ENCODE peak calls at places on chromosomes 4 and X, in nine cellular contexts. F is transverse colon, X is BE2C, Y is adrenal gland, S is body of pancreas, U is osteoblast, J is hepatocyte, V is psoas muscle, O is GM23248. I is an unnamed sample.

GRCh38 chr4:100095729-100096595 is 94.3 kb downstream of the DDIT4L start:
- DNase-seq in U (peak; percentile 60), Y (peak; percentile 84), X (peak; percentile 73), S (peak; percentile 69), J (peak; percentile 84), O (peak; percentile 91), V (peak; percentile 78), F (peak; percentile 33), I (no peak)

GRCh38 chr4:8616831-8617230 is 24.3 kb downstream of the CPZ start:
- DNase-seq in J (no peak), O (no peak), V (peak; percentile 22), S (no peak), F (no peak), Y (no peak), U (no peak), X (no peak), I (no peak)

GRCh38 chr4:100728861-100729260 is 211.0 kb upstream of the EMCN start:
- DNase-seq in Y (no peak), F (no peak), X (no peak), J (no peak), S (no peak), V (no peak), O (no peak), U (no peak), I (no peak)

GRCh38 chr4:47704693-47705325 is 133.1 kb downstream of the CORIN start:
- DNase-seq in U (no peak), Y (peak; percentile 8), J (peak; percentile 69), X (peak; percentile 77), O (peak; percentile 52), F (no peak), V (no peak), S (peak; percentile 60), I (peak; percentile 60)

GRCh38 chrX:30308263-30309138 is 689 bp downstream of the NR0B1 start:
- DNase-seq in O (peak; percentile 45), Y (peak; percentile 71), S (no peak), J (peak; percentile 37), X (peak; percentile 2), U (peak; percentile 77), V (peak; percentile 48), F (no peak), I (peak; percentile 60)

GRCh38 chr4:68373513-68373912 is 23.6 kb upstream of the YTHDC1 start:
- DNase-seq in F (peak; percentile 59), J (peak; percentile 60), U (peak; percentile 87), X (peak; percentile 81), S (peak; percentile 58), Y (peak; percentile 76), V (peak; percentile 90), O (peak; percentile 80), I (peak; percentile 79)

GRCh38 chrX:11381464-11381863 is 88.3 kb downstream of the AMELX start:
- DNase-seq in F (peak; percentile 17), V (no peak), S (peak; percentile 46), X (peak; percentile 8), O (peak; percentile 60), J (peak; percentile 65), U (peak; percentile 46), Y (peak; percentile 28), I (peak; percentile 19)

GRCh38 chrX:14095702-14096101 is 66.0 kb upstream of the GEMIN8 start:
- DNase-seq in F (peak; percentile 9), U (no peak), S (peak; percentile 57), Y (peak; percentile 26), O (peak; percentile 71), J (peak; percentile 62), X (peak; percentile 34), V (no peak), I (peak; percentile 34)

GRCh38 chrX:274904-275475 is 6.2 kb upstream of the PLCXD1 start:
- DNase-seq in S (peak; percentile 36), V (peak; percentile 71), U (peak; percentile 45), O (no peak), X (no peak), F (peak; percentile 66), J (peak; percentile 72), Y (peak; percentile 27), I (peak; percentile 88)

DNA sequence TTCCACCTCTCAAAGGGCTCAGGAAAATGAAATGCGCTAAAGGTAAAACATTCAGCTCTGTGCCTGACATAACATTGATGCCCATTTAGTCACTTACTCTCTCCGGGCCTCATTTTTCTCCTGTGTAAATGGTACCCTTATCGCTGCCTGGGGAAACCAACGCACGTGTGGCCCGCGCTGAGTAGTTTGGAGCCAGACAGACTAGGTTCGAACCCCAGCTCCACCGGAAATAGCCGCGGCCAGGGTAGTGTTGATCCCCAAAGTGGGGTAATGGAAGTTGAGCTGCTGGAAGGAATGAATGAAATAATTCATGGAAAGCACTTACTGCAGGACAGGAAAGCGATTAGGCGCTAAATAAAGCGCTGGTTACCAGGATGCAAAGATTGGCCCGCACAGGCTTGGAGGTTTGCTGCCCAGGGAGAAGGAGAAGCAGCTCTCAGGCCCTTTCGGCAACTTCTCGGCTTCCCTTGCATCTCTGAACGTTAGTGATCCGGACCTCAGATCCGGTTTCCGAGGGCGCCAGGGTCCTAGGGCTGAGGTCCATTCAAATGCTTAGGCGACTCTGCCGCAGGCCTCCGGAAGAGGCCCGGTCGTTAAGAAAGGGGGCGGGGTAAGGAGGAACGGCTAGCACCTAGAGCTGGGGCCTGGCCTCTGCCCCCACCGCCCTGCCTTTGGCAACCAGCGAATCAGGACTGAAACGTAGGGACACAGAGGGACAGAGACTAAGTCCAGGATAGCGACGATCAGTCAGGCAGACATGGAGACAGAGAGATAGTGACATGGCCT is 13.3 kb downstream of the NKX3-2 start:
- DNase-seq in J (no peak), O (no peak), Y (no peak), S (no peak), X (no peak), F (no peak), V (no peak), U (no peak), I (peak; percentile 83)
- H3K4me3 ChIP-seq in J (no peak overlapping the region), O (no peak overlapping the region), Y (no peak overlapping the region), S (no peak overlapping the region), X (no peak overlapping the region), F (no peak overlapping the region), V (no peak overlapping the region), U (no peak overlapping the region), I (peak overlapping the region; percentile 10)

GRCh38 chr4:168914095-168914494 is 96.0 kb downstream of the CBR4 start:
- DNase-seq in O (no peak), V (no peak), F (no peak), X (no peak), S (no peak), Y (no peak), J (no peak), U (no peak), I (no peak)
- H3K36me3 ChIP-seq in O (peaks cover 15% of the 10 kb centered on the region), V (no peaks in the 10 kb centered on the region), F (no peaks in the 10 kb centered on the region), X (no peaks in the 10 kb centered on the region), S (no peaks in the 10 kb centered on the region), Y (no peaks in the 10 kb centered on the region), J (no peaks in the 10 kb centered on the region), U (peaks cover 86% of the 10 kb centered on the region), I (no peaks in the 10 kb centered on the region)

GRCh38 chrX:109040057-109040456 is 303.7 kb upstream of the IRS4 start:
- DNase-seq in O (no peak), U (no peak), X (no peak), J (no peak), V (no peak), F (no peak), Y (no peak), S (no peak), I (peak; percentile 33)
- H3K27me3 ChIP-seq in O (no peaks in the 10 kb centered on the region), U (peaks cover 3% of the 10 kb centered on the region), X (no peaks in the 10 kb centered on the region), J (no peaks in the 10 kb centered on the region), V (no peaks in the 10 kb centered on the region), F (no peaks in the 10 kb centered on the region), Y (peaks cover 5% of the 10 kb centered on the region), S (no peaks in the 10 kb centered on the region), I (no peaks in the 10 kb centered on the region)

GRCh38 chrX:48833531-48834138 is 1.8 kb downstream of the PCSK1N start:
- DNase-seq in S (no peak), F (no peak), Y (no peak), J (no peak), U (peak; percentile 66), O (no peak), X (no peak), V (no peak), I (no peak)
- H3K4me3 ChIP-seq in S (no peak overlapping the region), F (no peak overlapping the region), Y (no peak overlapping the region), J (no peak overlapping the region), U (no peak overlapping the region), O (no peak overlapping the region), X (peak overlapping the region; percentile 79), V (no peak overlapping the region), I (no peak overlapping the region)

GRCh38 chr4:24529555-24529954 is 54.8 kb downstream of the DHX15 start:
- DNase-seq in S (no peak), Y (no peak), X (no peak), O (no peak), U (no peak), V (no peak), F (no peak), J (no peak), I (no peak)
- H3K36me3 ChIP-seq in S (no peaks in the 10 kb centered on the region), Y (no peaks in the 10 kb centered on the region), X (peaks cover 83% of the 10 kb centered on the region), O (peaks cover 74% of the 10 kb centered on the region), U (peaks cover 57% of the 10 kb centered on the region), V (peaks cover 5% of the 10 kb centered on the region), F (no peaks in the 10 kb centered on the region), J (peaks cover 4% of the 10 kb centered on the region), I (peaks cover 26% of the 10 kb centered on the region)

GRCh38 chrX:34521563-34521962 is 135.5 kb downstream of the TMEM47 start:
- DNase-seq in S (no peak), Y (no peak), O (peak; percentile 6), F (no peak), J (no peak), X (no peak), V (no peak), U (no peak), I (peak; percentile 26)
- H3K27me3 ChIP-seq in S (no peaks in the 10 kb centered on the region), Y (peaks cover 19% of the 10 kb centered on the region), O (no peaks in the 10 kb centered on the region), F (no peaks in the 10 kb centered on the region), J (no peaks in the 10 kb centered on the region), X (no peaks in the 10 kb centered on the region), V (no peaks in the 10 kb centered on the region), U (no peaks in the 10 kb centered on the region), I (no peaks in the 10 kb centered on the region)

GRCh38 chrX:123181515-123181914 is 2.6 kb upstream of the GRIA3 start:
- DNase-seq in J (no peak), O (no peak), U (no peak), V (no peak), Y (no peak), X (no peak), S (no peak), F (no peak), I (no peak)

GRCh38 chrX:123171781-123172180 is 12.3 kb upstream of the GRIA3 start:
- DNase-seq in Y (no peak), F (no peak), O (peak; percentile 53), U (no peak), J (no peak), S (no peak), X (no peak), V (no peak), I (no peak)

GRCh38 chrX:123172874-123173273 is 11.2 kb upstream of the GRIA3 start:
- DNase-seq in V (no peak), X (no peak), J (no peak), Y (no peak), F (no peak), U (no peak), S (no peak), O (no peak), I (no peak)

GRCh38 chrX:123173833-123174232 is 10.2 kb upstream of the GRIA3 start:
- DNase-seq in J (no peak), S (no peak), U (no peak), V (no peak), F (no peak), O (no peak), Y (no peak), X (no peak), I (no peak)

GRCh38 chrX:123175366-123176122 is 8.5 kb upstream of the GRIA3 start:
- DNase-seq in Y (no peak), S (no peak), U (no peak), J (no peak), V (no peak), O (no peak), X (no peak), F (no peak), I (peak; percentile 18)
- H3K4me3 ChIP-seq in Y (no peak overlapping the region), S (no peak overlapping the region), U (no peak overlapping the region), J (no peak overlapping the region), V (no peak overlapping the region), O (no peak overlapping the region), X (no peak overlapping the region), F (no peak overlapping the region), I (no peak overlapping the region)

I was measured in H7.